ENCODE peak calls at places on chromosomes 7 and 10, in ten cellular contexts. K is heart right ventricle; H is neuronal stem cell; G is stimulated activated CD8-positive, alpha-beta memory T cell treated with anti-CD3 and anti-CD28 coated beads, Interleukin-4, amount 100 ng/mL, for 24 hours; B is neural progenitor cell; I is T-helper 2 cell; Q is GM23248; F is COR-L47; C is NCI-H510A treated with DMSO at 0.1 percent for 48 hours; U is stimulated activated naive CD8-positive, alpha-beta T cell treated with anti-CD3 and anti-CD28 coated beads, Interleukin-15, Interleukin-2, amounts not matched to agents 100 U/mL and 50 U/mL, for 24 hours. A is an unnamed sample.

GRCh38 chr7:148121426-148121825 is 469.1 kb upstream of the C7orf33 start:
- DNase-seq in K (no peak), H (no peak), G (no peak), B (no peak), I (no peak), Q (no peak), F (no peak), C (no peak), U (no peak), A (no peak)

GRCh38 chr10:109898666-109899577 is 24.4 kb downstream of the XPNPEP1 start:
- DNase-seq in K (peak), H (no peak), G (no peak), B (no peak), I (no peak), Q (peak), F (no peak), C (no peak), U (no peak), A (no peak)

GRCh38 chr10:329361-330099 is 194.3 kb downstream of the ZMYND11 start:
- DNase-seq in K (peak), H (no peak), G (peak), B (peak), I (no peak), Q (peak), F (peak), C (peak), U (peak), A (peak)

GRCh38 chr7:65239707-65240352 is 133.8 kb upstream of the ZNF92 start:
- DNase-seq in K (no peak), H (peak), G (no peak), B (peak), I (no peak), Q (peak), F (peak), C (peak), U (no peak), A (no peak)

GRCh38 chr10:131356442-131356841 is 44.9 kb upstream of the TCERG1L start:
- DNase-seq in K (no peak), H (no peak), G (no peak), B (no peak), I (no peak), Q (no peak), F (no peak), C (no peak), U (no peak), A (no peak)

GRCh38 chr10:12782537-12782936 is 219.0 kb downstream of the CCDC3 start:
- DNase-seq in K (peak), H (peak), G (peak), B (peak), I (no peak), Q (peak), F (no peak), C (no peak), U (peak), A (no peak)

GRCh38 chr10:49621561-49621960 is 7.7 kb downstream of the CHAT start:
- DNase-seq in K (no peak), H (no peak), G (no peak), B (no peak), I (no peak), Q (no peak), F (no peak), C (no peak), U (no peak), A (no peak)

GRCh38 chr7:15016726-15017125 is 114.2 kb upstream of the DGKB start:
- DNase-seq in K (no peak), H (no peak), G (no peak), B (no peak), I (no peak), Q (peak), F (no peak), C (no peak), U (no peak), A (no peak)

GRCh38 chr10:88980247-88980646 is 10.4 kb upstream of the FAS start:
- DNase-seq in K (no peak), H (no peak), G (no peak), B (no peak), I (no peak), Q (no peak), F (no peak), C (no peak), U (no peak), A (no peak)

GRCh38 chr7:128791121-128791967 is 424 bp upstream of the CCDC136 start:
- DNase-seq in K (peak), H (peak), G (peak), B (peak), I (peak), Q (peak), F (peak), C (peak), U (peak), A (peak)

GRCh38 chr10:76649723-76650127 is 987.9 kb downstream of the KCNMA1 start:
- DNase-seq in K (no peak), H (no peak), G (no peak), B (no peak), I (no peak), Q (peak), F (no peak), C (no peak), U (no peak), A (no peak)

GRCh38 chr10:44253769-44254462 is 131.0 kb downstream of the CXCL12 start:
- DNase-seq in K (peak), H (no peak), G (no peak), B (no peak), I (no peak), Q (peak), F (no peak), C (no peak), U (no peak), A (no peak)

GRCh38 chr7:131157530-131158243 is 170.0 kb upstream of the MKLN1 start:
- DNase-seq in K (no peak), H (no peak), G (no peak), B (no peak), I (no peak), Q (peak), F (no peak), C (no peak), U (no peak), A (no peak)

GRCh38 chr10:79383974-79384606 is 36.8 kb downstream of the PPIF start:
- DNase-seq in K (no peak), H (no peak), G (no peak), B (no peak), I (no peak), Q (no peak), F (no peak), C (no peak), U (no peak), A (no peak)

GRCh38 chr10:78860260-78860914 is 208.4 kb upstream of the ZMIZ1 start:
- DNase-seq in K (no peak), H (no peak), G (no peak), B (peak), I (no peak), Q (no peak), F (no peak), C (no peak), U (no peak), A (no peak)

GRCh38 chr7:56097700-56098099 is 4.9 kb upstream of the PHKG1 start:
- DNase-seq in K (peak), H (no peak), G (no peak), B (no peak), I (no peak), Q (peak), F (no peak), C (no peak), U (no peak), A (no peak)

GRCh38 chr10:96578633-96579032 is 8.2 kb downstream of the TM9SF3 start:
- DNase-seq in K (no peak), H (no peak), G (no peak), B (no peak), I (no peak), Q (no peak), F (no peak), C (no peak), U (no peak), A (no peak)

GRCh38 chr10:107417446-107417845 is 252.9 kb upstream of the SORCS1 start:
- DNase-seq in K (no peak), H (no peak), G (no peak), B (no peak), I (no peak), Q (peak), F (no peak), C (no peak), U (no peak), A (no peak)

GRCh38 chr10:35004651-35005050 is 85.5 kb downstream of the CUL2 start:
- DNase-seq in K (no peak), H (no peak), G (no peak), B (no peak), I (no peak), Q (peak), F (no peak), C (no peak), U (no peak), A (no peak)